ENCODE peak calls at places on chromosomes 12 and 14, in nine cellular contexts. E is fibroblast of mammary gland, D is stomach, R is heart left ventricle, J is cardiac fibroblast, G is psoas muscle, Q is AG09309, A is HepG2, L is cardiac muscle cell. W is an unnamed sample.

GRCh38 chr14:60968099-60968498 is 12.8 kb downstream of the TRMT5 start:
- DNase-seq in E (no peak), D (no peak), R (no peak), J (no peak), G (no peak), Q (no peak), A (no peak), L (no peak), W (no peak)

GRCh38 chr14:30507209-30507608 is 51.7 kb upstream of the G2E3 start:
- DNase-seq in E (no peak), D (no peak), R (no peak), J (no peak), G (no peak), Q (no peak), A (no peak), L (no peak), W (no peak)

GRCh38 chr12:26732010-26732908 is 100.7 kb downstream of the ITPR2 start:
- DNase-seq in E (no peak), D (no peak), R (no peak), J (no peak), G (no peak), Q (no peak), A (no peak), L (no peak), W (no peak)

GRCh38 chr12:53736602-53737493 is 9.6 kb upstream of the CALCOCO1 start:
- DNase-seq in E (no peak), D (no peak), R (no peak), J (no peak), G (no peak), Q (no peak), A (no peak), L (no peak), W (no peak)

GRCh38 chr12:20567413-20567812 is 127.7 kb upstream of the SLCO1C1 start:
- DNase-seq in E (peak; percentile 6), D (no peak), R (no peak), J (peak; percentile 36), G (no peak), Q (no peak), A (no peak), L (peak; percentile 39), W (no peak)

GRCh38 chr12:108641446-108642268 is 8.0 kb upstream of the SELPLG start:
- DNase-seq in E (no peak), D (no peak), R (no peak), J (no peak), G (no peak), Q (no peak), A (no peak), L (no peak), W (no peak)

GRCh38 chr12:60830381-60830780 is 1234.6 kb downstream of the SLC16A7 start:
- DNase-seq in E (peak; percentile 28), D (no peak), R (no peak), J (no peak), G (no peak), Q (no peak), A (no peak), L (no peak), W (peak; percentile 1)

GRCh38 chr14:74945261-74945851 is 10.0 kb downstream of the PGF start:
- DNase-seq in E (peak; percentile 32), D (no peak), R (no peak), J (peak; percentile 32), G (peak; percentile 51), Q (no peak), A (no peak), L (peak; percentile 33), W (no peak)

GRCh38 chr14:73743431-73743931 is 29.3 kb upstream of the PNMA1 start:
- DNase-seq in E (no peak), D (no peak), R (no peak), J (no peak), G (peak; percentile 65), Q (no peak), A (no peak), L (peak; percentile 38), W (no peak)

GRCh38 chr14:73047808-73048207 is 10.5 kb upstream of the RBM25 start:
- DNase-seq in E (no peak), D (no peak), R (no peak), J (no peak), G (no peak), Q (no peak), A (no peak), L (no peak), W (no peak)

GRCh38 chr12:90808568-90808967 is 146.4 kb downstream of the CCER1 start:
- DNase-seq in E (no peak), D (no peak), R (no peak), J (no peak), G (no peak), Q (no peak), A (no peak), L (no peak), W (no peak)

GRCh38 chr12:45336762-45337596 is 121.1 kb downstream of the ANO6 start:
- DNase-seq in E (peak; percentile 89), D (no peak), R (no peak), J (peak; percentile 63), G (no peak), Q (peak; percentile 62), A (no peak), L (peak; percentile 70), W (peak; percentile 90)

GRCh38 chr12:19206493-19207077 is 77.1 kb downstream of the PLEKHA5 start:
- DNase-seq in E (no peak), D (no peak), R (no peak), J (no peak), G (no peak), Q (no peak), A (no peak), L (no peak), W (no peak)

GRCh38 chr12:19203013-19203412 is 73.5 kb downstream of the PLEKHA5 start:
- DNase-seq in E (no peak), D (no peak), R (no peak), J (no peak), G (no peak), Q (no peak), A (no peak), L (no peak), W (no peak)

GRCh38 chr12:19208456-19208855 is 78.9 kb downstream of the PLEKHA5 start:
- DNase-seq in E (peak; percentile 64), D (no peak), R (no peak), J (no peak), G (no peak), Q (no peak), A (no peak), L (no peak), W (no peak)

GRCh38 chr12:19203539-19204506 is 74.3 kb downstream of the PLEKHA5 start:
- DNase-seq in E (no peak), D (no peak), R (no peak), J (no peak), G (no peak), Q (no peak), A (no peak), L (no peak), W (no peak)

GRCh38 chr12:19205120-19205519 is 75.6 kb downstream of the PLEKHA5 start:
- DNase-seq in E (no peak), D (no peak), R (no peak), J (no peak), G (no peak), Q (no peak), A (no peak), L (no peak), W (no peak)
- H3K4me3 ChIP-seq in E (peak overlapping the region; percentile 32), D (no peak overlapping the region), R (no peak overlapping the region), J (no peak overlapping the region), G (peak overlapping the region; percentile 8), Q (peak overlapping the region; percentile 4), A (no peak overlapping the region), L (no peak overlapping the region), W (no peak overlapping the region)

GRCh38 chr14:101623685-101624444 is 62.6 kb downstream of the DIO3 start:
- DNase-seq in E (no peak), D (no peak), R (no peak), J (no peak), G (no peak), Q (no peak), A (no peak), L (no peak), W (no peak)
- TF ChIP-seq CTCF in E (no peak), D (no peak), R (no peak), J (no peak), G (no peak), Q (no peak), A (no peak), L (no peak), W (no peak)

DNA sequence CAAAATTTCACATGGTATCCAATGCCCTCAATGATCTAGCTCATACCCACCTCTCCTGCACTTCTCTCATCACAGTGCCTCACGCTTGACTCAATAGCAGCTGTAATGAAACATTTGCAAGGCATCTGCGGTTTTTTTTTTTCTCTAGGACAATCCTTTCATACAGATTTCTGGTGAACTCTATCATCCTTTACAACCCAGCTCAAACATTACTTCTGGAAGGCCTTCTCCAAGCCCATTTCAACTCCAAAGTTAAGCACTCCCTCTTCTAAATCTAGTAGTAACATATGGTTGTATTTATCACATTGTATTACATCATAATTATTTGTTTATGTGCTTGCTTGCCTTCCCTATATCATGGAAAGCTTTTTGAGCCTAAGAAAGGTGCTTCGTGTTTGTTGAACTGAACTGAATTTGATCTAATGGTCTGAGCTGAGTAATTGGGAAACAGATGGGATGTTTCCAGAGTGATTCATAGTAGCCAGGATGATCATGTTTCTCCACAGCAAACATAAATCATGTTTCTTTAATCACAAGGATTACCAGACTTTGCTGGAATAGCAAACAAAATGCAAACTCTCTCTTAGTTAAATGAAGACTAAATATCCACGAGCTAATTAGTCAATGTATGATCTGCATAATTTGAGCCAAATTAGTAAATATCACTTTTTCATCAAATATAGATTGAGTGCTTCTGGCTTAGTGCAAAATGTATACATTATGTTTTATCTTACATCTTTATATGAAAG is 14.3 kb downstream of the CFL2 start:
- DNase-seq in E (peak; percentile 97), D (no peak), R (no peak), J (peak; percentile 79), G (no peak), Q (peak; percentile 78), A (peak; percentile 89), L (peak; percentile 84), W (peak; percentile 89)
- H3K4me3 ChIP-seq in E (no peak overlapping the region), D (no peak overlapping the region), R (no peak overlapping the region), J (no peak overlapping the region), G (peak overlapping the region; percentile 5), Q (no peak overlapping the region), A (no peak overlapping the region), L (no peak overlapping the region), W (no peak overlapping the region)

GRCh38 chr12:64621257-64621942 is 11.1 kb downstream of the RASSF3 start:
- DNase-seq in E (peak; percentile 55), D (no peak), R (no peak), J (peak; percentile 46), G (no peak), Q (peak; percentile 35), A (no peak), L (peak; percentile 34), W (peak; percentile 38)

GRCh38 chr12:64624035-64624434 is 13.7 kb downstream of the RASSF3 start:
- DNase-seq in E (no peak), D (no peak), R (no peak), J (no peak), G (no peak), Q (no peak), A (no peak), L (no peak), W (no peak)

GRCh38 chr12:64627781-64628180 is 17.5 kb downstream of the RASSF3 start:
- DNase-seq in E (peak; percentile 88), D (no peak), R (no peak), J (peak; percentile 83), G (no peak), Q (peak; percentile 44), A (no peak), L (peak; percentile 79), W (peak; percentile 74)

GRCh38 chr12:64631197-64631596 is 20.9 kb downstream of the RASSF3 start:
- DNase-seq in E (no peak), D (no peak), R (no peak), J (no peak), G (no peak), Q (no peak), A (no peak), L (no peak), W (no peak)

GRCh38 chr12:64625243-64626077 is 15.2 kb downstream of the RASSF3 start:
- DNase-seq in E (peak; percentile 89), D (peak; percentile 47), R (peak; percentile 77), J (peak; percentile 89), G (peak; percentile 48), Q (peak; percentile 47), A (peak; percentile 85), L (peak; percentile 91), W (peak; percentile 91)
- TF ChIP-seq CTCF in E (no peak), D (no peak), R (no peak), J (no peak), G (no peak), Q (no peak), A (peak; percentile 44), L (no peak), W (no peak)